ENCODE peak calls at places on chromosomes 4 and X, in four cellular contexts. One of them, this sample, is unnamed.

GRCh38 chrX:28802625-28803024 is 215.4 kb downstream of the IL1RAPL1 start:
- DNase-seq in HepG2: no peak
- DNase-seq in GM12878: no peak
- DNase-seq in A549: no peak
- DNase-seq in this sample: no peak

GRCh38 chr4:70855464-70855863 is 15.8 kb upstream of the GRSF1 start:
- DNase-seq in HepG2: no peak
- DNase-seq in GM12878: no peak
- DNase-seq in A549: no peak
- DNase-seq in this sample: no peak

GRCh38 chr4:136369073-136369472 is 1163.2 kb downstream of the PCDH18 start:
- DNase-seq in HepG2: no peak
- DNase-seq in GM12878: no peak
- DNase-seq in A549: no peak
- DNase-seq in this sample: no peak

GRCh38 chrX:136041254-136041812 is 56.1 kb downstream of the SLC9A6 start:
- DNase-seq in HepG2: no peak
- DNase-seq in GM12878: no peak
- DNase-seq in A549: no peak
- DNase-seq in this sample: no peak

GRCh38 chr4:6354626-6355025 is 85.0 kb downstream of the WFS1 start:
- DNase-seq in HepG2: no peak
- DNase-seq in GM12878: no peak
- DNase-seq in A549: no peak
- DNase-seq in this sample: no peak

GRCh38 chr4:3220586-3221494 is 28.1 kb upstream of the MSANTD1 start:
- DNase-seq in HepG2: no peak
- DNase-seq in GM12878: no peak
- DNase-seq in A549: no peak
- DNase-seq in this sample: no peak

GRCh38 chr4:147678796-147679549 is 5.0 kb downstream of the PRMT9 start:
- DNase-seq in HepG2: peak
- DNase-seq in GM12878: no peak
- DNase-seq in A549: no peak
- DNase-seq in this sample: no peak

GRCh38 chr4:60201052-60201673 is 999.0 kb upstream of the ADGRL3 start:
- DNase-seq in HepG2: peak
- DNase-seq in GM12878: no peak
- DNase-seq in A549: no peak
- DNase-seq in this sample: peak

GRCh38 chrX:7068939-7069367 is 78.6 kb upstream of the STS start:
- DNase-seq in HepG2: no peak
- DNase-seq in GM12878: no peak
- DNase-seq in A549: no peak
- DNase-seq in this sample: no peak

GRCh38 chrX:71935542-71935941 is 24.9 kb downstream of the NHSL2 start:
- DNase-seq in HepG2: no peak
- DNase-seq in GM12878: no peak
- DNase-seq in A549: no peak
- DNase-seq in this sample: no peak

GRCh38 chrX:47574609-47575325 is 7.5 kb upstream of the TIMP1 start:
- DNase-seq in HepG2: no peak
- DNase-seq in GM12878: no peak
- DNase-seq in A549: no peak
- DNase-seq in this sample: peak

GRCh38 chr4:75939890-75940691 is 722 bp downstream of the NAAA start:
- DNase-seq in HepG2: peak
- DNase-seq in GM12878: no peak
- DNase-seq in A549: peak
- DNase-seq in this sample: peak

GRCh38 chr4:10080874-10081606 is 35.6 kb downstream of the WDR1 start:
- DNase-seq in HepG2: no peak
- DNase-seq in GM12878: no peak
- DNase-seq in A549: no peak
- DNase-seq in this sample: no peak

GRCh38 chr4:109010534-109010933 is 247.7 kb upstream of the ETNPPL start:
- DNase-seq in HepG2: no peak
- DNase-seq in GM12878: no peak
- DNase-seq in A549: no peak
- DNase-seq in this sample: no peak

GRCh38 chr4:17578482-17578891 is 1.5 kb downstream of the LAP3 start:
- DNase-seq in HepG2: no peak
- DNase-seq in GM12878: peak
- DNase-seq in A549: no peak
- DNase-seq in this sample: peak

GRCh38 chr4:158189409-158189808 is 16.6 kb upstream of the GASK1B start:
- DNase-seq in HepG2: no peak
- DNase-seq in GM12878: no peak
- DNase-seq in A549: no peak
- DNase-seq in this sample: no peak

GRCh38 chr4:34183916-34184315 is 2060.4 kb downstream of the ARAP2 start:
- DNase-seq in HepG2: no peak
- DNase-seq in GM12878: no peak
- DNase-seq in A549: no peak
- DNase-seq in this sample: no peak

GRCh38 chr4:148823419-148823769 is 381.2 kb upstream of the NR3C2 start:
- DNase-seq in HepG2: no peak
- DNase-seq in GM12878: no peak
- DNase-seq in A549: no peak
- DNase-seq in this sample: no peak

GRCh38 chrX:40100141-40100536 is 2.4 kb upstream of the BCOR start:
- DNase-seq in HepG2: no peak
- DNase-seq in GM12878: no peak
- DNase-seq in A549: no peak
- DNase-seq in this sample: peak

GRCh38 chr4:125832161-125832560 is 517.4 kb downstream of the FAT4 start:
- DNase-seq in HepG2: no peak
- DNase-seq in GM12878: no peak
- DNase-seq in A549: no peak
- DNase-seq in this sample: no peak

GRCh38 chrX:153649178-153649914 is 2.3 kb downstream of the DUSP9 start:
- DNase-seq in HepG2: peak
- DNase-seq in GM12878: no peak
- DNase-seq in A549: peak
- DNase-seq in this sample: peak

GRCh38 chr4:182863501-182863900 is 53.7 kb downstream of the DCTD start:
- DNase-seq in HepG2: no peak
- DNase-seq in GM12878: no peak
- DNase-seq in A549: no peak
- DNase-seq in this sample: no peak

GRCh38 chr4:184897807-184898388 is 72.1 kb upstream of the ACSL1 start:
- DNase-seq in HepG2: no peak
- DNase-seq in GM12878: no peak
- DNase-seq in A549: no peak
- DNase-seq in this sample: peak

GRCh38 chr4:105520819-105521790 is 31.3 kb upstream of the ARHGEF38 start:
- DNase-seq in HepG2: peak
- DNase-seq in GM12878: peak
- DNase-seq in A549: peak
- DNase-seq in this sample: peak

GRCh38 chr4:4519296-4519898 is 22.5 kb downstream of the STX18 start:
- DNase-seq in HepG2: no peak
- DNase-seq in GM12878: no peak
- DNase-seq in A549: peak
- DNase-seq in this sample: peak
- TF ChIP-seq MYC in HepG2: no peak
- TF ChIP-seq MYC in GM12878: no peak
- TF ChIP-seq MYC in A549: no peak
- TF ChIP-seq MYC in this sample: no peak

GRCh38 chr4:139734201-139734874 is 68.7 kb downstream of the MGST2 start:
- DNase-seq in HepG2: no peak
- DNase-seq in GM12878: no peak
- DNase-seq in A549: no peak
- DNase-seq in this sample: peak
- H3K4me3 ChIP-seq in HepG2: no peak
- H3K4me3 ChIP-seq in GM12878: no peak
- H3K4me3 ChIP-seq in A549: no peak
- H3K4me3 ChIP-seq in this sample: peak

GRCh38 chrX:41293269-41293668 is 40.7 kb upstream of the DDX3X start:
- DNase-seq in HepG2: peak
- DNase-seq in GM12878: no peak
- DNase-seq in A549: no peak
- DNase-seq in this sample: peak
- TF ChIP-seq MYC in HepG2: no peak
- TF ChIP-seq MYC in GM12878: no peak
- TF ChIP-seq MYC in A549: no peak
- TF ChIP-seq MYC in this sample: no peak

DNA sequence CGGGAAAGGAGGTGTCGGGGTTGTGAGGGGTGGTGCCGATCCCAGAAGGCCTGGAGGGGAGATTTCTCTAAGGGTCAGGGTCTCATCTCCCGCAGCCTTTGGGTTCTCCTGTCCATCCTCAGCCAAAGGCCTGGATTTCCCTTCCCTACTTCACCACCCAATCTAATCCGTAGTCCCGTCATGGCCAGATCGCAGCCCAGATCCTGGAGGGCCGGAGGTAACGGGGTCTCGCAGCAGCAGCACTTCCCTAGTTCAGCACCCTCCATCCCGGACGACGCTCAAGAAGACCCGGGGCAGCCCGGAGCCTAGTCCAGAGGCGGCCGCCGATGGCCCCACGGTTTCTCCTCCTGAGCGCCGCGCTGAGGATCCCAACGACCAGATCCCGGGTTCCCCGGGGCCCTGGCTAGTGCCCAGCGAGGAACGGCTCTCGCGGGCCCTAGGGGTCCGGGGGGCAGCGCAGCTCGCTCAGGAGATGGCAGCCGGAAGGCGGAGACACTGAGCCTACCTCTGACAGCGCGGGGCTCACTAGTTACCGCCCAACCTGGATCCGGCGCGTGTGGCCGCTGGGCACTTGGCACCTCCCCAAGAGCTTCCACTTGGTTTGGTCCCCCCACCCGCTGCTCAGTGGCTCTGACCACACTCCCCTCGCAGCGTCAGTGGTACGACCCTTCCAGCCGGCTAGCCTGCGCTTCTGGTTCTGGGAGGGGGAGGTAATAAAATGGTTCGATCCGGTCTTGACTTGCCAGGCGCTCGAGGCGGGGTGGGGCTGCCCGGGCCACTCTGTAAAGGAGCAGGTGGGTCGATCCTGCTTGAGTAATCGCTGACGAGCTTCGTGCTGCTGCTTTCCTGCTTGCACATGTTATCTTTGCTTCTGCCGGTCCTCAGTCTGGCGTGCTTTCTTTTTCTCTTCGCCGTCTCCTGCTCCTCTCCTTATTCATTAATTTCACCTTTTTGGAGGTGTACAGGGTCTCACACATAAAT is 3.6 kb downstream of the MAGIX start:
- DNase-seq in HepG2: no peak
- DNase-seq in GM12878: peak
- DNase-seq in A549: no peak
- DNase-seq in this sample: peak
- H3K4me3 ChIP-seq in HepG2: no peak
- H3K4me3 ChIP-seq in GM12878: peak
- H3K4me3 ChIP-seq in A549: no peak
- H3K4me3 ChIP-seq in this sample: peak

GRCh38 chr4:7368296-7368695 is 66.4 kb downstream of the PSAPL1 start:
- DNase-seq in HepG2: no peak
- DNase-seq in GM12878: no peak
- DNase-seq in A549: no peak
- DNase-seq in this sample: no peak
- TF ChIP-seq MYC in HepG2: no peak
- TF ChIP-seq MYC in GM12878: no peak
- TF ChIP-seq MYC in A549: no peak
- TF ChIP-seq MYC in this sample: no peak

DNA sequence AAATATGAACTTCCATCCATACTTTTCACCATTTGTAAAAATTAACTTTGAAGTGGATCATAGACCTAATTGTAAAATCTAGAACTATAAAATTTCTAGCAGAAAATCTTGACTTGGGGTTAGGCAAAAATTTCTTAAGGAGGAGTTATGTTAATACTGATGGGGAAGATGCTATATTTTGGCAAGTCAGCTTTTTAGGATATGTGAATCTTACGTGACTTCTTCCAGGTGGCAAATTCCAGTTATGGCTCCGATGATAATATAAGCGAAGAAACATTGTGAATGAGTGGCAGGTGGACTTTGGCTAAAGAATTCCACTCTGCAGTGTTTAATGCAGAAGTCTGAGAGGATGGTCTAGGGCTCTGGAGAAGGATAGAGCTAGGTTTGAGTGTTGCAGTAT is 1.5 kb downstream of the PRPS2 start:
- DNase-seq in HepG2: no peak
- DNase-seq in GM12878: no peak
- DNase-seq in A549: no peak
- DNase-seq in this sample: no peak
- H3K4me3 ChIP-seq in HepG2: peak
- H3K4me3 ChIP-seq in GM12878: peak
- H3K4me3 ChIP-seq in A549: no peak
- H3K4me3 ChIP-seq in this sample: peak

DNA sequence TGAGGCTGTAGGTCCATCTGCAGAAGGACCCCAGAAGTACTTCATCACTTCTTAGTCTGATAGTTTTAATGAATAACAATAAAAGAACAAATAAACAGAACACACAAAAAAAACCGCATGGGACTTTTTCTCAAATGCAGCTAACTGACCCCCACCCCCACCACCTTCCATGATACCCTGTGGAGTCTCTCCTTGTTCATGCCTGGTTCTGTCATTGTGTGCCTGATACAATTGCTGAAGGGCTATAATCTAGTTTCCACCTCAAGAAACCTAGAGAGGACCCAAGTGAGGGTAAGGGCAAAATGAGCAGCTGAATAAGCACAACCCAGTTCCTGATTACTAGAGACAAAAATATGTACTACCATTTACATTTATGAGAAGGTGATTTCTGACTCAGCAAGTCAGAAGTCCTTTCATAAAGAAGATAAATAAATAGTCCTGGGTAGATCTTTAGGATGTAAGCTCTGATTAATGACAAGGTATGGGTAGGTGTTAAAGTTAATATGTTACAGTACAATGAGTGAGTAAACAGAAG is 155.1 kb downstream of the TMA16 start:
- DNase-seq in HepG2: no peak
- DNase-seq in GM12878: no peak
- DNase-seq in A549: no peak
- DNase-seq in this sample: no peak
- TF ChIP-seq MYC in HepG2: no peak
- TF ChIP-seq MYC in GM12878: no peak
- TF ChIP-seq MYC in A549: no peak
- TF ChIP-seq MYC in this sample: no peak

GRCh38 chr4:43133566-43133965 is 241.1 kb downstream of the GRXCR1 start:
- DNase-seq in HepG2: no peak
- DNase-seq in GM12878: no peak
- DNase-seq in A549: no peak
- DNase-seq in this sample: no peak
- H3K4me3 ChIP-seq in HepG2: no peak
- H3K4me3 ChIP-seq in GM12878: no peak
- H3K4me3 ChIP-seq in A549: no peak
- H3K4me3 ChIP-seq in this sample: no peak

DNA sequence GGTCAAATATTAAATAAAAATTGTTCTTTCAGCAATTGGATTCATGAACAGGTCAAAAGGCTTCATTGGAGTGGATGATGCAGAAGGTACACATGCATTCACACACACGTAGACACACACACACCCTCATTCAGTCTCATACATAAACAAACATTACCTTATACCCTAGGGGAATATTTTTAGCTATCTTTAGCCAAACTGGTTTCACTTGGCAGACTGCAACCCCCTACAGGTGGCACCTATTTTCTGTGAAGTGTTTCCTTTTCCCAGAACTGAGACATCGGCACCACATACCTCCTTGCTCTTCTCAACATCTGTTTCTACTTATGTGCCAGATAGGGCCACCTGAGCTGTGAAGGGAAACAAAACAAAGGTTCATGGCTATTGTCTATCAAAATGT is 18.5 kb upstream of the KDR start:
- DNase-seq in HepG2: no peak
- DNase-seq in GM12878: no peak
- DNase-seq in A549: no peak
- DNase-seq in this sample: no peak
- TF ChIP-seq MYC in HepG2: no peak
- TF ChIP-seq MYC in GM12878: no peak
- TF ChIP-seq MYC in A549: no peak
- TF ChIP-seq MYC in this sample: no peak

GRCh38 chrX:41265615-41266014 is 68.3 kb upstream of the DDX3X start:
- DNase-seq in HepG2: no peak
- DNase-seq in GM12878: no peak
- DNase-seq in A549: no peak
- DNase-seq in this sample: peak
- H3K4me3 ChIP-seq in HepG2: no peak
- H3K4me3 ChIP-seq in GM12878: no peak
- H3K4me3 ChIP-seq in A549: no peak
- H3K4me3 ChIP-seq in this sample: no peak

This sample was measured in NB4.